ENCODE peak calls at places on chromosomes 6 and 20, in six cellular contexts. One of them, this sample, is unnamed.

GRCh38 chr6:39841923-39842322 is 49.7 kb downstream of the DAAM2 start:
- DNase-seq in B cell: no peak
- DNase-seq in IMR-90: no peak
- DNase-seq in Calu3: no peak
- DNase-seq in nephron progenitor cell: no peak
- DNase-seq in glutamatergic neuron: no peak
- DNase-seq in this sample: no peak

GRCh38 chr20:57389695-57390603 is 1.2 kb upstream of the RBM38 start:
- DNase-seq in B cell: peak; percentile 79
- DNase-seq in IMR-90: no peak
- DNase-seq in Calu3: no peak
- DNase-seq in nephron progenitor cell: peak; percentile 50
- DNase-seq in glutamatergic neuron: peak; percentile 24
- DNase-seq in this sample: no peak

GRCh38 chr20:62776692-62777527 is 19.4 kb upstream of the MRGBP start:
- DNase-seq in B cell: peak; percentile 57
- DNase-seq in IMR-90: peak; percentile 13
- DNase-seq in Calu3: peak; percentile 49
- DNase-seq in nephron progenitor cell: no peak
- DNase-seq in glutamatergic neuron: no peak
- DNase-seq in this sample: no peak

GRCh38 chr6:155528335-155528734 is 72.7 kb upstream of the NOX3 start:
- DNase-seq in B cell: no peak
- DNase-seq in IMR-90: no peak
- DNase-seq in Calu3: no peak
- DNase-seq in nephron progenitor cell: no peak
- DNase-seq in glutamatergic neuron: no peak
- DNase-seq in this sample: no peak

GRCh38 chr6:111861321-111861938 is 11.8 kb downstream of the FYN start:
- DNase-seq in B cell: no peak
- DNase-seq in IMR-90: no peak
- DNase-seq in Calu3: no peak
- DNase-seq in nephron progenitor cell: no peak
- DNase-seq in glutamatergic neuron: no peak
- DNase-seq in this sample: no peak

GRCh38 chr6:133130863-133131262 is 110.3 kb upstream of the EYA4 start:
- DNase-seq in B cell: no peak
- DNase-seq in IMR-90: peak; percentile 66
- DNase-seq in Calu3: peak; percentile 87
- DNase-seq in nephron progenitor cell: no peak
- DNase-seq in glutamatergic neuron: no peak
- DNase-seq in this sample: no peak

GRCh38 chr6:29763491-29764289 is 40.5 kb downstream of the HLA-F start:
- DNase-seq in B cell: no peak
- DNase-seq in IMR-90: peak; percentile 68
- DNase-seq in Calu3: no peak
- DNase-seq in nephron progenitor cell: no peak
- DNase-seq in glutamatergic neuron: no peak
- DNase-seq in this sample: no peak

GRCh38 chr6:169837529-169838250 is 86.3 kb downstream of the ERMARD start:
- DNase-seq in B cell: no peak
- DNase-seq in IMR-90: no peak
- DNase-seq in Calu3: no peak
- DNase-seq in nephron progenitor cell: no peak
- DNase-seq in glutamatergic neuron: no peak
- DNase-seq in this sample: no peak

GRCh38 chr6:70563540-70563939 is 3.2 kb upstream of the SDHAF4 start:
- DNase-seq in B cell: no peak
- DNase-seq in IMR-90: peak; percentile 24
- DNase-seq in Calu3: no peak
- DNase-seq in nephron progenitor cell: no peak
- DNase-seq in glutamatergic neuron: no peak
- DNase-seq in this sample: no peak

GRCh38 chr20:36454664-36455427 is 86.5 kb upstream of the MYL9 start:
- DNase-seq in B cell: no peak
- DNase-seq in IMR-90: no peak
- DNase-seq in Calu3: peak; percentile 46
- DNase-seq in nephron progenitor cell: peak; percentile 65
- DNase-seq in glutamatergic neuron: no peak
- DNase-seq in this sample: no peak

GRCh38 chr6:157758516-157759023 is 64.5 kb upstream of the SNX9 start:
- DNase-seq in B cell: no peak
- DNase-seq in IMR-90: no peak
- DNase-seq in Calu3: no peak
- DNase-seq in nephron progenitor cell: no peak
- DNase-seq in glutamatergic neuron: no peak
- DNase-seq in this sample: no peak

GRCh38 chr20:49028684-49029083 is 17.4 kb upstream of the CSE1L start:
- DNase-seq in B cell: no peak
- DNase-seq in IMR-90: peak; percentile 41
- DNase-seq in Calu3: no peak
- DNase-seq in nephron progenitor cell: no peak
- DNase-seq in glutamatergic neuron: no peak
- DNase-seq in this sample: no peak

GRCh38 chr20:48139262-48140041 is 354.2 kb upstream of the SULF2 start:
- DNase-seq in B cell: no peak
- DNase-seq in IMR-90: no peak
- DNase-seq in Calu3: no peak
- DNase-seq in nephron progenitor cell: no peak
- DNase-seq in glutamatergic neuron: no peak
- DNase-seq in this sample: no peak

GRCh38 chr20:35305682-35306556 is 13.7 kb upstream of the FAM83C start:
- DNase-seq in B cell: no peak
- DNase-seq in IMR-90: peak; percentile 100
- DNase-seq in Calu3: peak; percentile 96
- DNase-seq in nephron progenitor cell: no peak
- DNase-seq in glutamatergic neuron: no peak
- DNase-seq in this sample: no peak

GRCh38 chr20:2599265-2600060 is 53.0 kb upstream of the NOP56 start:
- DNase-seq in B cell: no peak
- DNase-seq in IMR-90: no peak
- DNase-seq in Calu3: no peak
- DNase-seq in nephron progenitor cell: peak; percentile 44
- DNase-seq in glutamatergic neuron: peak; percentile 52
- DNase-seq in this sample: no peak

GRCh38 chr6:62285612-62286469 is at the start of gene KHDRBS2:
- DNase-seq in B cell: peak; percentile 91
- DNase-seq in IMR-90: no peak
- DNase-seq in Calu3: no peak
- DNase-seq in nephron progenitor cell: peak; percentile 92
- DNase-seq in glutamatergic neuron: peak; percentile 95
- DNase-seq in this sample: peak; percentile 86

GRCh38 chr20:33796263-33796906 is 14.8 kb upstream of the CHMP4B start:
- DNase-seq in B cell: no peak
- DNase-seq in IMR-90: no peak
- DNase-seq in Calu3: peak; percentile 97
- DNase-seq in nephron progenitor cell: no peak
- DNase-seq in glutamatergic neuron: no peak
- DNase-seq in this sample: no peak

GRCh38 chr20:32528291-32528891 is 56.7 kb downstream of the NOL4L start:
- DNase-seq in B cell: no peak
- DNase-seq in IMR-90: no peak
- DNase-seq in Calu3: no peak
- DNase-seq in nephron progenitor cell: no peak
- DNase-seq in glutamatergic neuron: peak; percentile 81
- DNase-seq in this sample: no peak

GRCh38 chr20:24823176-24823575 is 125.9 kb upstream of the CST7 start:
- DNase-seq in B cell: no peak
- DNase-seq in IMR-90: no peak
- DNase-seq in Calu3: no peak
- DNase-seq in nephron progenitor cell: no peak
- DNase-seq in glutamatergic neuron: no peak
- DNase-seq in this sample: no peak

GRCh38 chr6:25288518-25288917 is 9.3 kb downstream of the CARMIL1 start:
- DNase-seq in B cell: no peak
- DNase-seq in IMR-90: no peak
- DNase-seq in Calu3: no peak
- DNase-seq in nephron progenitor cell: no peak
- DNase-seq in glutamatergic neuron: no peak
- DNase-seq in this sample: no peak

GRCh38 chr6:111503660-111504059 is 20.6 kb upstream of the REV3L start:
- DNase-seq in B cell: no peak
- DNase-seq in IMR-90: peak; percentile 19
- DNase-seq in Calu3: no peak
- DNase-seq in nephron progenitor cell: no peak
- DNase-seq in glutamatergic neuron: no peak
- DNase-seq in this sample: no peak

GRCh38 chr6:124879110-124879991 is 82.9 kb upstream of the RNF217 start:
- DNase-seq in B cell: no peak
- DNase-seq in IMR-90: no peak
- DNase-seq in Calu3: no peak
- DNase-seq in nephron progenitor cell: no peak
- DNase-seq in glutamatergic neuron: no peak
- DNase-seq in this sample: no peak

GRCh38 chr6:8336406-8336805 is 98.9 kb downstream of the SLC35B3 start:
- DNase-seq in B cell: no peak
- DNase-seq in IMR-90: no peak
- DNase-seq in Calu3: no peak
- DNase-seq in nephron progenitor cell: no peak
- DNase-seq in glutamatergic neuron: no peak
- DNase-seq in this sample: no peak

GRCh38 chr6:89087881-89088280 is 7.3 kb downstream of the PNRC1 start:
- DNase-seq in B cell: no peak
- DNase-seq in IMR-90: no peak
- DNase-seq in Calu3: no peak
- DNase-seq in nephron progenitor cell: no peak
- DNase-seq in glutamatergic neuron: no peak
- DNase-seq in this sample: no peak

GRCh38 chr6:163659807-163660206 is 245.3 kb downstream of the QKI start:
- DNase-seq in B cell: no peak
- DNase-seq in IMR-90: no peak
- DNase-seq in Calu3: no peak
- DNase-seq in nephron progenitor cell: no peak
- DNase-seq in glutamatergic neuron: no peak
- DNase-seq in this sample: no peak
- TF ChIP-seq CTCF in B cell: no peak
- TF ChIP-seq CTCF in IMR-90: no peak
- TF ChIP-seq CTCF in Calu3: no peak
- TF ChIP-seq CTCF in nephron progenitor cell: no peak
- TF ChIP-seq CTCF in glutamatergic neuron: no peak
- TF ChIP-seq CTCF in this sample: no peak

DNA sequence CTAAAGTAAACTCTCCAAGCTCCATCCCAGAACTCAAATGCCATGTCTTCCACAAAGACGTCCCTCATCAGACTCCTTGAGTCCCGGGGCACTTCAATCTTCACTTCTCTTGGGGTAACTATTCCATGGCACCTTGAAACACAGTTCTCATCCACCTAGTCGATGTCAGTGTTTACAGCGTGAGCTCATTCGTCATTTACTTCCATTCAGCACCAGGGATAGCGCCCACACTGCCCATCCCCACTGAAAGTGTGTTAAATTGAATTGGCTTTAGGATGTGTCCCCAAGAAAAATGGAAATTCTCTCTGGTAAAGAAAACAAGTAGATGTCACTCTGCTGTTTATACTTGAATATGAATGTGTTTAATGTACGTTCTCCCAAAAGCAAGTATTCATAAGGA is 31.3 kb downstream of the KCNK15 start:
- DNase-seq in B cell: no peak
- DNase-seq in IMR-90: peak; percentile 16
- DNase-seq in Calu3: peak; percentile 48
- DNase-seq in nephron progenitor cell: peak; percentile 82
- DNase-seq in glutamatergic neuron: no peak
- DNase-seq in this sample: peak; percentile 41
- TF ChIP-seq CTCF in B cell: no peak
- TF ChIP-seq CTCF in IMR-90: no peak
- TF ChIP-seq CTCF in Calu3: no peak
- TF ChIP-seq CTCF in nephron progenitor cell: no peak
- TF ChIP-seq CTCF in glutamatergic neuron: no peak
- TF ChIP-seq CTCF in this sample: no peak

DNA sequence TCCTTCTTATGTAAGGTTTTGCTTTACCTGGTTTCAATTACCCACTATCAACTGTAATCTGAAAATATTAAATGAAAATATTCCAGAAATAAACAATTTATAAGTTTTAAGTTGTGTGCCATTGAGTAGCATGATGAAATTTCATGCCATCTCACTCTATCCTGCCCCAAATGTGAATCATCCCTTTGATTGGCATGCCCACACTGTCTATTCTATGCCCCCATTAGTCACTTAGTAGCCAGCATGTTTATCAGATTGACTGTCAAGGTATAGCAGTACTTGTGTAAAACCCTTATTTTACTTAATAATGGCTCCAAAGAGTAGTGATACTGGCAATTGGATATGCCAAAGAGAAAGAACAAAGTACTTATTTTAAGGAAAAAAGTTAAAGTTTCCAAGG is 403.8 kb downstream of the ADGRB3 start:
- DNase-seq in B cell: no peak
- DNase-seq in IMR-90: no peak
- DNase-seq in Calu3: no peak
- DNase-seq in nephron progenitor cell: no peak
- DNase-seq in glutamatergic neuron: no peak
- DNase-seq in this sample: no peak
- TF ChIP-seq CTCF in B cell: no peak
- TF ChIP-seq CTCF in IMR-90: no peak
- TF ChIP-seq CTCF in Calu3: no peak
- TF ChIP-seq CTCF in nephron progenitor cell: no peak
- TF ChIP-seq CTCF in glutamatergic neuron: no peak
- TF ChIP-seq CTCF in this sample: no peak

GRCh38 chr6:95768539-95768938 is 191.2 kb downstream of the MANEA start:
- DNase-seq in B cell: no peak
- DNase-seq in IMR-90: no peak
- DNase-seq in Calu3: peak; percentile 28
- DNase-seq in nephron progenitor cell: peak; percentile 5
- DNase-seq in glutamatergic neuron: peak; percentile 21
- DNase-seq in this sample: no peak
- TF ChIP-seq CTCF in B cell: no peak
- TF ChIP-seq CTCF in IMR-90: no peak
- TF ChIP-seq CTCF in Calu3: no peak
- TF ChIP-seq CTCF in nephron progenitor cell: no peak
- TF ChIP-seq CTCF in glutamatergic neuron: no peak
- TF ChIP-seq CTCF in this sample: no peak

GRCh38 chr6:20789162-20789561 is 254.9 kb downstream of the CDKAL1 start:
- DNase-seq in B cell: peak; percentile 3
- DNase-seq in IMR-90: peak; percentile 44
- DNase-seq in Calu3: no peak
- DNase-seq in nephron progenitor cell: no peak
- DNase-seq in glutamatergic neuron: no peak
- DNase-seq in this sample: no peak
- TF ChIP-seq CTCF in B cell: no peak
- TF ChIP-seq CTCF in IMR-90: peak; percentile 39
- TF ChIP-seq CTCF in Calu3: no peak
- TF ChIP-seq CTCF in nephron progenitor cell: no peak
- TF ChIP-seq CTCF in glutamatergic neuron: no peak
- TF ChIP-seq CTCF in this sample: no peak